ENCODE peak calls at places on chromosomes 11 and 22, in five cellular contexts. One of them, this sample, is unnamed.

GRCh38 chr11:61152816-61153592 is 8.2 kb downstream of the VPS37C start:
- DNase-seq in right lobe of liver: no peak
- DNase-seq in adrenal gland: no peak
- DNase-seq in transverse colon: no peak
- DNase-seq in left ventricle myocardium inferior: no peak
- DNase-seq in this sample: peak; percentile 62

GRCh38 chr11:206516-207212 is 535 bp downstream of the BET1L start:
- DNase-seq in right lobe of liver: no peak
- DNase-seq in adrenal gland: peak; percentile 38
- DNase-seq in transverse colon: peak; percentile 62
- DNase-seq in left ventricle myocardium inferior: no peak
- DNase-seq in this sample: no peak

GRCh38 chr22:49768511-49768910 is 59.2 kb downstream of the BRD1 start:
- DNase-seq in right lobe of liver: peak; percentile 6
- DNase-seq in adrenal gland: no peak
- DNase-seq in transverse colon: peak; percentile 1
- DNase-seq in left ventricle myocardium inferior: peak; percentile 9
- DNase-seq in this sample: no peak

GRCh38 chr22:42863349-42863911 is 6.4 kb upstream of the ARFGAP3 start:
- DNase-seq in right lobe of liver: no peak
- DNase-seq in adrenal gland: no peak
- DNase-seq in transverse colon: no peak
- DNase-seq in left ventricle myocardium inferior: no peak
- DNase-seq in this sample: no peak

GRCh38 chr22:20561882-20562281 is 54.5 kb downstream of the MED15 start:
- DNase-seq in right lobe of liver: no peak
- DNase-seq in adrenal gland: peak; percentile 2
- DNase-seq in transverse colon: no peak
- DNase-seq in left ventricle myocardium inferior: no peak
- DNase-seq in this sample: no peak

GRCh38 chr11:34749666-34750659 is 129.1 kb downstream of the EHF start:
- DNase-seq in right lobe of liver: peak; percentile 60
- DNase-seq in adrenal gland: peak; percentile 55
- DNase-seq in transverse colon: peak; percentile 54
- DNase-seq in left ventricle myocardium inferior: peak; percentile 74
- DNase-seq in this sample: peak; percentile 15

GRCh38 chr11:79236541-79236971 is 204.3 kb downstream of the TENM4 start:
- DNase-seq in right lobe of liver: no peak
- DNase-seq in adrenal gland: no peak
- DNase-seq in transverse colon: no peak
- DNase-seq in left ventricle myocardium inferior: no peak
- DNase-seq in this sample: peak; percentile 88

GRCh38 chr22:42811510-42811909 is 45.6 kb downstream of the ARFGAP3 start:
- DNase-seq in right lobe of liver: no peak
- DNase-seq in adrenal gland: no peak
- DNase-seq in transverse colon: no peak
- DNase-seq in left ventricle myocardium inferior: no peak
- DNase-seq in this sample: no peak

GRCh38 chr11:31437742-31438435 is 68.2 kb downstream of the DNAJC24 start:
- DNase-seq in right lobe of liver: no peak
- DNase-seq in adrenal gland: no peak
- DNase-seq in transverse colon: no peak
- DNase-seq in left ventricle myocardium inferior: no peak
- DNase-seq in this sample: peak; percentile 31

GRCh38 chr11:125345706-125346561 is 150.1 kb downstream of the FEZ1 start:
- DNase-seq in right lobe of liver: peak; percentile 60
- DNase-seq in adrenal gland: peak; percentile 72
- DNase-seq in transverse colon: peak; percentile 66
- DNase-seq in left ventricle myocardium inferior: peak; percentile 83
- DNase-seq in this sample: no peak

GRCh38 chr11:128497057-128497957 is 90.1 kb downstream of the ETS1 start:
- DNase-seq in right lobe of liver: no peak
- DNase-seq in adrenal gland: peak; percentile 28
- DNase-seq in transverse colon: no peak
- DNase-seq in left ventricle myocardium inferior: no peak
- DNase-seq in this sample: peak; percentile 98

GRCh38 chr11:46073632-46074031 is 47.6 kb downstream of the PHF21A start:
- DNase-seq in right lobe of liver: no peak
- DNase-seq in adrenal gland: no peak
- DNase-seq in transverse colon: no peak
- DNase-seq in left ventricle myocardium inferior: no peak
- DNase-seq in this sample: no peak

GRCh38 chr11:72740562-72741428 is 11.4 kb downstream of the ARAP1 start:
- DNase-seq in right lobe of liver: no peak
- DNase-seq in adrenal gland: no peak
- DNase-seq in transverse colon: peak; percentile 8
- DNase-seq in left ventricle myocardium inferior: no peak
- DNase-seq in this sample: no peak

GRCh38 chr11:76590631-76590950 is 80.0 kb downstream of the LRRC32 start:
- DNase-seq in right lobe of liver: no peak
- DNase-seq in adrenal gland: no peak
- DNase-seq in transverse colon: no peak
- DNase-seq in left ventricle myocardium inferior: no peak
- DNase-seq in this sample: no peak

DNA sequence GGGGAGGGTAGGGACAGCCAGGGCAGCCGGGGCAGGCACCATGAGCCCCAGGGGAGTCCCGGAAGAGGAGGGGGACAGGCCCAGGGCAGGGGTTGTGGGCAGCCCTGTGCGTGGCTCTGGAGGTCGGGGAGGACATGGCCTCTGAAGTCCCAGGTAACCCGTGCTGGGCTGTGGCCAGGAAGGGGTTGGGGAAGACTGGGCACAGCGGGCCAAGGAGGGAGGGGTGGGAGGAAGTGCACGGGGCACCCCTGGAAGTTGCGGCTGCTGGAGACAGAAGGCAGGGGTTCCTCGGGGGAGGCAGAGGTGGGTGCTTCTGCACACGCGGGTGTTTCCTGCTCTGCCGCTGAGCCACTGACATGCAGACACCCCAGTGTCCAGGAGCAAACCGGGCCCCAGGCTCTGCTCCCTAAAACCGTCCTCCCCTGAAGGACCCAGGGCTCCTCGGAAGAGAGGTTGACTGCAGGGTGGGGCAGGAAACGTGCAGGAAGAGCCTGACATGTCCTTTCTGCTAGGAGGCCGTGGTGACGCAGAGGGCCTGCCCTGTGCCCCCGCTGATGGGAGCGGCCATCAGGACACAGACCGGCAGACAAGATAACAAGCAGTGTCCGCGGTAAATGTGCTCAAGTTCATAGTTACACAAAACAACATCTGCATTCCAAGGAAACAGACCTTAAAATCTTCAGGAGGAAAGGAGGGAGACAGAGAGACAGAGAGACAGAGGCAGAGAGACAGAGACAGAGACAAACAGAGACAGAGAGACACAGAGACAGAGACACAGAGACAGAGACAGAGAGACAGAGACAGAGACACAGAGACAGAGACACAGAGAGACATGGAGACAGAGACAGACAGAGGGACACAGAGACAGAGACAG is 5.7 kb downstream of the TNNI2 start:
- DNase-seq in right lobe of liver: peak; percentile 72
- DNase-seq in adrenal gland: peak; percentile 90
- DNase-seq in transverse colon: peak; percentile 67
- DNase-seq in left ventricle myocardium inferior: peak; percentile 73
- DNase-seq in this sample: no peak
- H3K4me3 ChIP-seq in right lobe of liver: no peak overlapping the region
- H3K4me3 ChIP-seq in adrenal gland: no peak overlapping the region
- H3K4me3 ChIP-seq in transverse colon: no peak overlapping the region
- H3K4me3 ChIP-seq in left ventricle myocardium inferior: no peak overlapping the region
- H3K4me3 ChIP-seq in this sample: no peak overlapping the region

GRCh38 chr22:44382461-44383038 is 69.8 kb upstream of the SHISAL1 start:
- DNase-seq in right lobe of liver: peak; percentile 23
- DNase-seq in adrenal gland: peak; percentile 25
- DNase-seq in transverse colon: no peak
- DNase-seq in left ventricle myocardium inferior: no peak
- DNase-seq in this sample: no peak

GRCh38 chr22:44384981-44385610 is 72.3 kb upstream of the SHISAL1 start:
- DNase-seq in right lobe of liver: peak; percentile 19
- DNase-seq in adrenal gland: no peak
- DNase-seq in transverse colon: no peak
- DNase-seq in left ventricle myocardium inferior: no peak
- DNase-seq in this sample: no peak

GRCh38 chr22:44384563-44384940 is 71.8 kb upstream of the SHISAL1 start:
- DNase-seq in right lobe of liver: no peak
- DNase-seq in adrenal gland: no peak
- DNase-seq in transverse colon: no peak
- DNase-seq in left ventricle myocardium inferior: no peak
- DNase-seq in this sample: no peak

GRCh38 chr22:44383071-44383575 is 70.4 kb upstream of the SHISAL1 start:
- DNase-seq in right lobe of liver: peak; percentile 5
- DNase-seq in adrenal gland: no peak
- DNase-seq in transverse colon: no peak
- DNase-seq in left ventricle myocardium inferior: no peak
- DNase-seq in this sample: no peak

GRCh38 chr22:44383652-44384562 is 71.2 kb upstream of the SHISAL1 start:
- DNase-seq in right lobe of liver: peak; percentile 19
- DNase-seq in adrenal gland: no peak
- DNase-seq in transverse colon: no peak
- DNase-seq in left ventricle myocardium inferior: no peak
- DNase-seq in this sample: no peak
- H3K27me3 ChIP-seq in right lobe of liver: no peaks in the 10 kb centered on the region
- H3K27me3 ChIP-seq in adrenal gland: no peaks in the 10 kb centered on the region
- H3K27me3 ChIP-seq in transverse colon: no peaks in the 10 kb centered on the region
- H3K27me3 ChIP-seq in left ventricle myocardium inferior: peaks cover 31% of the 10 kb centered on the region
- H3K27me3 ChIP-seq in this sample: peaks cover 20% of the 10 kb centered on the region

GRCh38 chr22:41217553-41218157 is 12.5 kb downstream of the L3MBTL2 start:
- DNase-seq in right lobe of liver: no peak
- DNase-seq in adrenal gland: no peak
- DNase-seq in transverse colon: peak; percentile 56
- DNase-seq in left ventricle myocardium inferior: peak; percentile 80
- DNase-seq in this sample: peak; percentile 62
- H3K4me3 ChIP-seq in right lobe of liver: no peak overlapping the region
- H3K4me3 ChIP-seq in adrenal gland: no peak overlapping the region
- H3K4me3 ChIP-seq in transverse colon: no peak overlapping the region
- H3K4me3 ChIP-seq in left ventricle myocardium inferior: peak overlapping the region; percentile 48
- H3K4me3 ChIP-seq in this sample: no peak overlapping the region

DNA sequence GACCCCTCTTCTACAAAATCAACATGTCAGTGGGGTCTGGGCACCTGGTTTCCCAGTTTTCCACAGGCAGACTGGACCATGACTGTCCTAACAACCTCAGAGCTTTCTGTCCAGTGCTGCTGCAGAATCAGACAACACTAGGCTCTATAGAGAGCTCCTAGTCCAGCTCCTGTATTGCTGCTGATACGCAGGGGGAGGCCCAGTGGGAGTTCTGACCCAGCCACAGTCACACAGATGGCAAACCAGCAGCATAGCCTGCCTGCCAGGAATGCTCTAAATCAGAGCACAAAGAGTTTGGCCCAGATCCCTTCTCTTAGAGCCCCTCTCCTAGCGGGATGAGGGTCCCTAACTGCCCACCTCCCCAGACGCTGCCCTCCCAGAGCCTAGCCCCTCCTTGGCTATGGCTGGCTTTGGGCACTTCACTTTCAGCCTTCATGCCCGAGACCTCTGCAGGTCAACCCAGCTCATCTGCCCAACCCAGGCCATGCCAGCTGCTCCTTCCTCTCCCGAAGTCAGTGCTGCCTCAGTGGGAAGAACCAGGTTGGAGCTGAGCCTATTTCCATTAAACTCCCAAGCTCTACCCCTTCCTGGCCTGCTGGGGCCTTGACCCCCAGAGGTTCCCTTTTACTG is 15.8 kb upstream of the SLCO2B1 start:
- DNase-seq in right lobe of liver: no peak
- DNase-seq in adrenal gland: no peak
- DNase-seq in transverse colon: no peak
- DNase-seq in left ventricle myocardium inferior: no peak
- DNase-seq in this sample: no peak
- H3K27me3 ChIP-seq in right lobe of liver: no peaks in the 10 kb centered on the region
- H3K27me3 ChIP-seq in adrenal gland: no peaks in the 10 kb centered on the region
- H3K27me3 ChIP-seq in transverse colon: no peaks in the 10 kb centered on the region
- H3K27me3 ChIP-seq in left ventricle myocardium inferior: peaks cover 95% of the 10 kb centered on the region
- H3K27me3 ChIP-seq in this sample: peaks cover 21% of the 10 kb centered on the region

GRCh38 chr11:126893796-126894195 is 106.8 kb downstream of the KIRREL3 start:
- DNase-seq in right lobe of liver: no peak
- DNase-seq in adrenal gland: no peak
- DNase-seq in transverse colon: no peak
- DNase-seq in left ventricle myocardium inferior: no peak
- DNase-seq in this sample: no peak

GRCh38 chr11:126901783-126902182 is 98.8 kb downstream of the KIRREL3 start:
- DNase-seq in right lobe of liver: no peak
- DNase-seq in adrenal gland: no peak
- DNase-seq in transverse colon: no peak
- DNase-seq in left ventricle myocardium inferior: no peak
- DNase-seq in this sample: no peak

GRCh38 chr11:126900349-126900748 is 100.2 kb downstream of the KIRREL3 start:
- DNase-seq in right lobe of liver: no peak
- DNase-seq in adrenal gland: no peak
- DNase-seq in transverse colon: no peak
- DNase-seq in left ventricle myocardium inferior: no peak
- DNase-seq in this sample: no peak

GRCh38 chr11:126896025-126896424 is 104.5 kb downstream of the KIRREL3 start:
- DNase-seq in right lobe of liver: no peak
- DNase-seq in adrenal gland: no peak
- DNase-seq in transverse colon: no peak
- DNase-seq in left ventricle myocardium inferior: no peak
- DNase-seq in this sample: no peak

GRCh38 chr11:126898802-126899201 is 101.8 kb downstream of the KIRREL3 start:
- DNase-seq in right lobe of liver: no peak
- DNase-seq in adrenal gland: no peak
- DNase-seq in transverse colon: no peak
- DNase-seq in left ventricle myocardium inferior: no peak
- DNase-seq in this sample: no peak
- H3K4me3 ChIP-seq in right lobe of liver: no peak overlapping the region
- H3K4me3 ChIP-seq in adrenal gland: no peak overlapping the region
- H3K4me3 ChIP-seq in transverse colon: no peak overlapping the region
- H3K4me3 ChIP-seq in left ventricle myocardium inferior: no peak overlapping the region
- H3K4me3 ChIP-seq in this sample: no peak overlapping the region

DNA sequence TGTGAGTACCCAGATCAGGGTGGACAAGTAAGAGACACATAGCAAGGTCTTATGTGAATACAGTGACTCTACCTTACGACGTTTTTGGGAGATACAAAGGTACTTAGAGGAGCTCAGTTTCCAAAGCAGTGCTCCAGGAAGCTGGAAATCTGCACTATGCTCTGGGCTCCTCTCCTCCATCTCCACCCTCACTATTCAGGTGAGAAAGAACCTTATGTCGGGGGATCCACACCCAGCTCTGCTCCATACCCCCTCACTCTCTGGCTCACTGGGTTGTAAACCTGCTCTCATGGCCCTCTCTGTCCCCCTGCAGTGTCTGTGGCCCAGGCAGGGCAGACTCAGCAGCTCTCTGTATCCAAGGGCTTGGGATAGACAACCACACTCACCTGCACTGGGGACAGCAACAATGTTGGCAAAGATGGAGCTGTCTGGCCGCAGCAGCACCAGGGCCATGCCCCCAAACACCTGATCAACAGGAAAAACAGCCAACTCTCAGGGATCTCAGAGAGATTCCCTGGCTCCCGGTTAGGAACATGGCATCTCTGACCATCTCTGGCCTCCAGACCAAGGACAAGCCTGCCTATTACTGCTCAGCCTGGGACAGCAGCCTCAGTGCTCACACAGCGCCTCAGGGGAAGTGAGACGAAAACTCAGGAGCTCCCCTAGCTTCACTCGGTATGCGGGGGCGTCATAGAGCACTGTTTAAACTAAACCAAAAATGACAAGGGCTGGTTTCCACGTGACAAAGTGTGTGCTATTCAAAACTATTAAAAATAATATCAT is 60.9 kb upstream of the TOP3B start:
- DNase-seq in right lobe of liver: no peak
- DNase-seq in adrenal gland: no peak
- DNase-seq in transverse colon: no peak
- DNase-seq in left ventricle myocardium inferior: no peak
- DNase-seq in this sample: no peak
- H3K27me3 ChIP-seq in right lobe of liver: no peaks in the 10 kb centered on the region
- H3K27me3 ChIP-seq in adrenal gland: no peaks in the 10 kb centered on the region
- H3K27me3 ChIP-seq in transverse colon: peaks cover 4% of the 10 kb centered on the region
- H3K27me3 ChIP-seq in left ventricle myocardium inferior: peaks cover 49% of the 10 kb centered on the region
- H3K27me3 ChIP-seq in this sample: peaks cover 4% of the 10 kb centered on the region

GRCh38 chr22:17810570-17811116 is 36.4 kb upstream of the BID start:
- DNase-seq in right lobe of liver: no peak
- DNase-seq in adrenal gland: no peak
- DNase-seq in transverse colon: no peak
- DNase-seq in left ventricle myocardium inferior: peak; percentile 65
- DNase-seq in this sample: no peak
- H3K4me3 ChIP-seq in right lobe of liver: no peak overlapping the region
- H3K4me3 ChIP-seq in adrenal gland: no peak overlapping the region
- H3K4me3 ChIP-seq in transverse colon: no peak overlapping the region
- H3K4me3 ChIP-seq in left ventricle myocardium inferior: no peak overlapping the region
- H3K4me3 ChIP-seq in this sample: no peak overlapping the region